ENCODE peak calls at places on chromosomes 11 and 22, in nine cellular contexts. V is ovary, X is body of pancreas, G is HCT116, U is uterus, Q is suprapubic skin, W is IMR-90, N is prostate gland, L is breast epithelium. E is an unnamed sample. For H3K9me3, the result is how much of the 10 kb centered on the place peaks cover.

GRCh38 chr22:45290410-45290936 is 5.7 kb downstream of the UPK3A start:
- DNase-seq in V (no peak), X (no peak), G (peak), U (no peak), Q (peak), W (peak), N (peak), L (no peak), E (no peak)

GRCh38 chr22:42683599-42684283 is 34.5 kb upstream of the CYB5R3 start:
- DNase-seq in V (peak), X (no peak), G (no peak), U (peak), Q (peak), W (no peak), N (no peak), L (no peak), E (peak)

GRCh38 chr11:8814923-8815240 is 96.1 kb upstream of the AKIP1 start:
- DNase-seq in V (no peak), X (no peak), G (no peak), U (no peak), Q (no peak), W (no peak), N (no peak), L (no peak), E (no peak)

GRCh38 chr22:28024422-28024888 is 105.4 kb upstream of the PITPNB start:
- DNase-seq in V (no peak), X (peak), G (no peak), U (no peak), Q (peak), W (no peak), N (no peak), L (peak), E (no peak)

GRCh38 chr11:27701262-27702105 is 1.2 kb upstream of the BDNF start:
- DNase-seq in V (no peak), X (no peak), G (no peak), U (no peak), Q (no peak), W (peak), N (no peak), L (no peak), E (peak)

GRCh38 chr11:83477772-83478171 is 191.6 kb upstream of the CCDC90B start:
- DNase-seq in V (no peak), X (no peak), G (no peak), U (no peak), Q (no peak), W (no peak), N (no peak), L (no peak), E (no peak)

GRCh38 chr11:28009383-28009782 is 98.6 kb downstream of the KIF18A start:
- DNase-seq in V (no peak), X (no peak), G (no peak), U (no peak), Q (no peak), W (peak), N (no peak), L (no peak), E (no peak)

GRCh38 chr11:69442807-69443137 is 38.7 kb upstream of the LINC01488 start:
- DNase-seq in V (no peak), X (peak), G (no peak), U (no peak), Q (no peak), W (peak), N (peak), L (no peak), E (peak)

GRCh38 chr11:6693342-6694228 is 10.4 kb upstream of the MRPL17 start:
- DNase-seq in V (no peak), X (no peak), G (peak), U (peak), Q (peak), W (peak), N (no peak), L (no peak), E (peak)

GRCh38 chr11:63144121-63144520 is at the start of gene SLC22A24:
- DNase-seq in V (no peak), X (no peak), G (no peak), U (no peak), Q (no peak), W (no peak), N (no peak), L (no peak), E (no peak)

GRCh38 chr11:19225599-19225998 is 15.1 kb downstream of the E2F8 start:
- DNase-seq in V (no peak), X (no peak), G (no peak), U (no peak), Q (no peak), W (no peak), N (no peak), L (no peak), E (no peak)

GRCh38 chr11:86162257-86162656 is 82.3 kb upstream of the EED start:
- DNase-seq in V (peak), X (no peak), G (no peak), U (peak), Q (no peak), W (peak), N (no peak), L (no peak), E (peak)

GRCh38 chr11:89491141-89491690 is at the start of gene NOX4:
- DNase-seq in V (peak), X (no peak), G (no peak), U (peak), Q (peak), W (peak), N (no peak), L (no peak), E (peak)

GRCh38 chr11:118662401-118663271 is 16.8 kb downstream of the TREH start:
- DNase-seq in V (no peak), X (no peak), G (no peak), U (no peak), Q (peak), W (no peak), N (no peak), L (no peak), E (no peak)

GRCh38 chr11:17238377-17238776 is 30.6 kb upstream of the PIK3C2A start:
- DNase-seq in V (no peak), X (no peak), G (no peak), U (no peak), Q (no peak), W (no peak), N (peak), L (peak), E (no peak)

GRCh38 chr22:40534379-40535188 is 101.9 kb downstream of the MRTFA start:
- DNase-seq in V (no peak), X (no peak), G (no peak), U (no peak), Q (no peak), W (peak), N (no peak), L (no peak), E (no peak)

GRCh38 chr11:115530752-115531151 is 26.5 kb upstream of the CADM1 start:
- DNase-seq in V (no peak), X (no peak), G (no peak), U (no peak), Q (no peak), W (no peak), N (no peak), L (no peak), E (no peak)

GRCh38 chr11:13338437-13339069 is 61.0 kb downstream of the BMAL1 start:
- DNase-seq in V (no peak), X (no peak), G (no peak), U (no peak), Q (no peak), W (peak), N (no peak), L (no peak), E (no peak)

GRCh38 chr22:19884954-19885751 is 30.5 kb upstream of the GNB1L start:
- DNase-seq in V (no peak), X (no peak), G (no peak), U (no peak), Q (peak), W (no peak), N (no peak), L (no peak), E (no peak)

GRCh38 chr11:95831198-95831883 is 41.0 kb downstream of the CEP57 start:
- DNase-seq in V (no peak), X (no peak), G (no peak), U (no peak), Q (no peak), W (peak), N (no peak), L (no peak), E (no peak)

GRCh38 chr22:42396621-42397331 is 35.4 kb downstream of the NFAM1 start:
- DNase-seq in V (no peak), X (no peak), G (peak), U (no peak), Q (no peak), W (no peak), N (no peak), L (no peak), E (no peak)

GRCh38 chr11:65506770-65507485 is 8.1 kb downstream of the MALAT1 start:
- DNase-seq in V (peak), X (peak), G (peak), U (no peak), Q (peak), W (peak), N (peak), L (peak), E (no peak)

GRCh38 chr11:11171854-11172253 is 181.2 kb downstream of the CSNK2A3 start:
- DNase-seq in V (no peak), X (no peak), G (no peak), U (no peak), Q (no peak), W (no peak), N (no peak), L (no peak), E (no peak)

GRCh38 chr11:119056397-119056999 is 507 bp downstream of the HYOU1 start:
- DNase-seq in V (peak), X (peak), G (no peak), U (peak), Q (peak), W (peak), N (no peak), L (peak), E (peak)

GRCh38 chr11:45185228-45185729 is 38.8 kb downstream of the PRDM11 start:
- DNase-seq in V (no peak), X (no peak), G (no peak), U (no peak), Q (no peak), W (no peak), N (no peak), L (no peak), E (no peak)

GRCh38 chr11:22690245-22690644 is 23.8 kb downstream of the GAS2 start:
- DNase-seq in V (no peak), X (no peak), G (no peak), U (no peak), Q (no peak), W (no peak), N (no peak), L (no peak), E (no peak)

GRCh38 chr22:47476226-47476625 is 713.8 kb downstream of the TBC1D22A start:
- DNase-seq in V (no peak), X (no peak), G (no peak), U (no peak), Q (no peak), W (no peak), N (no peak), L (no peak), E (no peak)

GRCh38 chr22:47474895-47475294 is 712.4 kb downstream of the TBC1D22A start:
- DNase-seq in V (no peak), X (no peak), G (no peak), U (no peak), Q (no peak), W (no peak), N (no peak), L (no peak), E (no peak)

GRCh38 chr22:47474464-47474863 is 712.0 kb downstream of the TBC1D22A start:
- DNase-seq in V (no peak), X (no peak), G (no peak), U (no peak), Q (no peak), W (no peak), N (no peak), L (no peak), E (no peak)

GRCh38 chr22:47472636-47473035 is 710.2 kb downstream of the TBC1D22A start:
- DNase-seq in V (no peak), X (no peak), G (no peak), U (no peak), Q (no peak), W (no peak), N (no peak), L (no peak), E (no peak)
- H3K9me3 ChIP-seq in V (under half), X (under half), G (under half), U (under half), Q (under half), W (under half), N (under half), L (under half), E (under half)

GRCh38 chr11:76235233-76236091 is 29.2 kb upstream of the WNT11 start:
- DNase-seq in V (peak), X (peak), G (peak), U (peak), Q (peak), W (peak), N (peak), L (peak), E (peak)
- TF ChIP-seq POLR2A in V (peak), X (peak), G (no peak), U (no peak), Q (peak), W (peak), N (peak), L (no peak), E (no peak)

GRCh38 chr22:49205401-49205800 is 622.3 kb downstream of the BRD1 start:
- DNase-seq in V (peak), X (peak), G (no peak), U (peak), Q (peak), W (no peak), N (no peak), L (no peak), E (peak)

GRCh38 chr22:49208768-49209252 is 618.9 kb downstream of the BRD1 start:
- DNase-seq in V (no peak), X (peak), G (no peak), U (no peak), Q (peak), W (no peak), N (no peak), L (no peak), E (no peak)

GRCh38 chr22:49208003-49208402 is 619.7 kb downstream of the BRD1 start:
- DNase-seq in V (peak), X (peak), G (no peak), U (no peak), Q (peak), W (no peak), N (no peak), L (no peak), E (no peak)

GRCh38 chr22:49206281-49206680 is 621.4 kb downstream of the BRD1 start:
- DNase-seq in V (peak), X (peak), G (no peak), U (peak), Q (peak), W (no peak), N (no peak), L (no peak), E (no peak)

GRCh38 chr22:49207008-49207775 is 620.5 kb downstream of the BRD1 start:
- DNase-seq in V (peak), X (peak), G (no peak), U (no peak), Q (peak), W (no peak), N (no peak), L (no peak), E (peak)
- H3K9me3 ChIP-seq in V (under half), X (under half), G (under half), U (under half), Q (under half), W (half or more), N (under half), L (under half), E (under half)

GRCh38 chr11:122746050-122746478 is 90.5 kb downstream of the UBASH3B start:
- DNase-seq in V (no peak), X (no peak), G (no peak), U (no peak), Q (no peak), W (no peak), N (no peak), L (no peak), E (no peak)

GRCh38 chr11:122743093-122743741 is 87.7 kb downstream of the UBASH3B start:
- DNase-seq in V (no peak), X (no peak), G (no peak), U (no peak), Q (no peak), W (no peak), N (no peak), L (no peak), E (no peak)

GRCh38 chr11:122742350-122742749 is 86.8 kb downstream of the UBASH3B start:
- DNase-seq in V (no peak), X (no peak), G (no peak), U (no peak), Q (no peak), W (no peak), N (no peak), L (no peak), E (no peak)

GRCh38 chr11:122745111-122745510 is 89.6 kb downstream of the UBASH3B start:
- DNase-seq in V (no peak), X (no peak), G (no peak), U (no peak), Q (no peak), W (peak), N (no peak), L (no peak), E (no peak)

GRCh38 chr11:122743949-122744876 is 88.7 kb downstream of the UBASH3B start:
- DNase-seq in V (no peak), X (no peak), G (no peak), U (no peak), Q (no peak), W (no peak), N (no peak), L (peak), E (no peak)
- TF ChIP-seq POLR2A in V (no peak), X (no peak), G (no peak), U (no peak), Q (no peak), W (no peak), N (no peak), L (no peak), E (no peak)

DNA sequence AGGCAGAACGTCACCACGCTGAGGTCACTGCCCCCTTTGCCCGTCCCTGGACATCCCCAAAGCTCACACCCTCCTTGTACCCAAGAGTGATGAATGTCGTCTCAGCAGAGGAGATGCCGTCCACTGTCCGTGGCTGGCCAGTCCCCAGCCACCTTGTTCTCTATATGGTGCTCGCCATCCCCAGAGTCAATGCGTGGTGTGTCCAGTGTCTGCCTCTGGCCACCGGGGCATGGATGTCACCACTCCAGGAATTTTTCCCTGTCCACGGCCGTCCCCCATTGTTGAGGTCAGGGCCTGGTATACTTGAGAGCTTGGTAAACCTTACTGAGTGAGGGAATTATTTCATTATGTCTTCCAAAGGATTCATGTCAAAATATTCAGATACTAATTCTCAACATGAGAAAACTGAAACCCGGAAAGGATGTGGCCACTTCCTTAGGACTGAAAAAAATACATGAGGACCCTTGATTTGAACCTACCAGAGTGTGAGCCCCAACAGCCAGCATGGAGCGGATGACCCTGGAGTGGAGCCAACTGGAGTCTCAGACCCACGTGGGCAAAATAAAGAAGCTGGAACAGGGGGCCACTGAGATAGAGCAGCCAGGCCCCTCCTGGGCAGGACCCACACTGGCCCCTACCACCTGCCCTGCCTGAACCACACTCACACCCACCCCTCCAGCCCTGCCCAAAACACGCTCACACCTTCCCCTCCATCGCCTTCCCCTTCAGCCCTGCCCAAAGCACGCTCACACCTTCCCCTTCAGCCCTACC is 376.4 kb downstream of the BRD1 start:
- DNase-seq in V (no peak), X (no peak), G (no peak), U (no peak), Q (no peak), W (no peak), N (no peak), L (no peak), E (no peak)
- H3K9me3 ChIP-seq in V (under half), X (under half), G (under half), U (under half), Q (under half), W (half or more), N (under half), L (under half), E (under half)

DNA sequence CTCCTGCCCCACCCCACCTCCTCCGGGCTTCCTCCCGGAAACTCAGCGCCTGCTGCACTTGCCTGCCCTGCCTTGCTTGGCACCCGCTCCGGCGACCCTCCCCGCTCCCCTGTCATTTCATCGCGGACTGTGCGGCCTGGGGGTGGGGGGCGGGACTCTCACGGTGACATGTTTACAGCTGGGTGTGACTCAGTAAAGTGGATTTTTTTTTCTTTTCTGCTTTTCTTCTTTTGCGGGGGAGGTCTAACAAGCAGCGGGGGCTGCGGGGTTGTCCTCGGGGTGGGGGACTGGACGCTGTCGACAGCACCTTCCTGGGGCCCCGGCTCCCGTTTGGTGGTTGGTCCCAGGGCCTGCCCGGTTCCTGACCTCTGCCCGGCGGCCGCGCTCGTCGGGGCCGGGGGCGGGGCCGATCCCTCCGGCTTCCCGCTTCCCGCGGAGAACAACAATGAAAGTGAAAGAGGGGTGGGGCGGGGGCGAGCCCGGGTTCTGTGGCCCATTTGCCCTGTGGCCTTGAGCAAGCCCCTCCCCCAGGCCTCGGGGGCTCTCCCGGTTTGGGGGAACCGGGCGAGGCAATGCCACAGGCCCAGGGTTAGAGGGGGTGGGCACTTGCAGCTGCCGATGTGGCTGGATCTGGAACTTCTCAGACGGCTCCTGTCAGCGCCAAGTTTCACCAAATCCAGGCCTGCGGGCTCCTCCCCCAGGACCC is 976 bp upstream of the MDK start:
- DNase-seq in V (peak), X (peak), G (no peak), U (peak), Q (no peak), W (no peak), N (peak), L (peak), E (peak)
- TF ChIP-seq POLR2A in V (peak), X (no peak), G (no peak), U (peak), Q (no peak), W (no peak), N (peak), L (no peak), E (no peak)

DNA sequence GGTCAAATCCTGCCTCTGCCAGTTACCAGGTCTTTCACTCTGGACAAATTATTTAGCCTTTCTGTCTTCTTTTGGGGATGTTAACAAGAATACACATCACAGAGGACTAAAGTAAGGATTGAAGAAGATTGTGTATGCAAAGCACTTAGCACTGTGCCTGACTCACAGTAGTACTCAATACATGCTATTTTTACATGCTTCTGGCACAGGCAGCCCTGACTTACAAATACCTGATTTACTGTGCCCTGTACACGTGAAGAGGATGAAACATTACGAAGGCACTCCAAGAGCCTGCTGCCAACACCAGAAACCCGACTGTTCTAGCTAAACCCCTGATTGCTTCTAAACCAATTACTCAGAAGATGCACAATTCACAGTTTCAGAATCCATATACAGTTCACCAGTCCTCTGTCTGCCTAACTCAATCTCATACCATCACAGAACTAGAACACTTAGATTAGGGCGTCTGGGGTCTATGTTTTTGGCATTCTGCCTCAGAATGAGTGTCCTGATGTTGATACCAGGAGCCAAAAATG is 300.9 kb upstream of the DDI1 start:
- DNase-seq in V (no peak), X (no peak), G (no peak), U (no peak), Q (no peak), W (peak), N (no peak), L (no peak), E (no peak)
- H3K9me3 ChIP-seq in V (under half), X (under half), G (under half), U (under half), Q (under half), W (under half), N (under half), L (under half), E (under half)

GRCh38 chr11:61967177-61967923 is at the start of gene FTH1:
- DNase-seq in V (peak), X (peak), G (peak), U (peak), Q (peak), W (peak), N (peak), L (peak), E (peak)
- TF ChIP-seq POLR2A in V (peak), X (peak), G (peak), U (peak), Q (peak), W (peak), N (peak), L (peak), E (peak)

E was measured in heart left ventricle.